ENCODE peak calls at places on chromosomes 16 and 17, in four cellular contexts. T is H1, B is trophoblast cell, M is mesenchymal stem cell. Y is an unnamed sample.

GRCh38 chr17:19248149-19248922 is 11.2 kb downstream of the EPN2 start:
- DNase-seq in B (peak; percentile 43), M (no peak), T (no peak), Y (no peak)

GRCh38 chr16:87587636-87588035 is 14.7 kb upstream of the JPH3 start:
- DNase-seq in T (no peak), B (no peak), M (no peak), Y (no peak)

GRCh38 chr17:40356906-40357861 is 7.4 kb downstream of the GJD3 start:
- DNase-seq in M (no peak), T (no peak), B (no peak), Y (no peak)

GRCh38 chr17:14304876-14305636 is 4.2 kb downstream of the HS3ST3B1 start:
- DNase-seq in M (peak; percentile 55), B (no peak), T (peak; percentile 49), Y (no peak)

GRCh38 chr17:80475949-80476876 is at the start of gene NPTX1:
- DNase-seq in M (no peak), B (peak; percentile 73), T (peak; percentile 64), Y (no peak)

GRCh38 chr17:39607851-39608130 is at the start of gene NEUROD2:
- DNase-seq in B (no peak), T (peak; percentile 55), M (no peak), Y (no peak)

GRCh38 chr17:82458130-82458884 is at the start of gene NARF:
- DNase-seq in T (peak; percentile 91), B (peak; percentile 99), M (peak; percentile 99), Y (peak; percentile 97)

GRCh38 chr17:74744714-74745547 is 3.5 kb upstream of the NHERF1 start:
- DNase-seq in B (peak; percentile 94), T (peak; percentile 100), M (peak; percentile 68), Y (peak; percentile 76)

GRCh38 chr17:393806-394717 is 41.5 kb upstream of the RPH3AL start:
- DNase-seq in B (no peak), T (no peak), M (no peak), Y (no peak)
- H3K4me3 ChIP-seq in B (no peak overlapping the region), T (no peak overlapping the region), M (no peak overlapping the region), Y (no peak overlapping the region)

GRCh38 chr17:28173801-28174200 is 131.3 kb downstream of the NLK start:
- DNase-seq in M (peak; percentile 72), B (no peak), T (no peak), Y (no peak)

GRCh38 chr17:28173071-28173561 is 130.6 kb downstream of the NLK start:
- DNase-seq in M (peak; percentile 17), T (no peak), B (no peak), Y (no peak)

GRCh38 chr17:28170771-28171170 is 128.3 kb downstream of the NLK start:
- DNase-seq in B (no peak), T (no peak), M (no peak), Y (no peak)

GRCh38 chr17:28177351-28177750 is 134.9 kb downstream of the NLK start:
- DNase-seq in T (no peak), M (no peak), B (peak; percentile 40), Y (no peak)

DNA sequence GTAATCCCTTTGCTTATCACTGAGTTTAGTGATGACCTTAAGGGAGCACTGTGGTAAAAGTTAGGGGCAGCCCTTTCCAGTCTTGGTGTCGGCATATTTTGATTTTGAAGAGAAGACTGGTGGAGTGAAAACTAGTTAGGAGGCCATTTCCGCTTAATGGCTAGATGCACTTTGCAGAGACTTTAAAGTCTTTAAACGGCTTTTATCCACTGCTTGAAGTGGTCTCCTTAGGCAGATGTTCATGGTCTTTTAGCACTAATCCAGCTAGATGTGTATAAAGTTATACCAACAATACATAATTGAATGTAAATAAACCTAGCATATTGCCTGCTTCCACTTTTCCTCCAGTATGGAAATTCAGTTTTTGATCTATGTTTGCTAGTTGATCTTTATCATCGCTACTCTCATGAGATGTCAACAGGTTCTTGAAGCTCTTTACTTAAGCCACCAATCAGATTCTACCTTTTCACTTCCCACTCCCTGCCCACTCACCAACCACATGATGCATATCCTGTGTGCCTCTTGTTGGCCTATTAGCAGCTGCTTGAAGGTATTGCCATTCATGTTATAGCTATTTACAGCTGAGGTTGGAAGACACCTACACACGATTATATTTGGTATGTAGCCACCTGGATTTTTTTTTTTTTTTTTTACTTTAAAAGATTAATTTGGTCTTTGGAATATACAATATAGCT is 132.0 kb downstream of the NLK start:
- DNase-seq in T (no peak), M (peak; percentile 32), B (no peak), Y (no peak)
- H2AK5ac ChIP-seq in T (no peak overlapping the region), M (peak overlapping the region; percentile 18), B (no peak overlapping the region), Y (no peak overlapping the region)

GRCh38 chr17:5111402-5112204 is at the start of gene ZNF232:
- DNase-seq in T (peak; percentile 96), M (peak; percentile 92), B (peak; percentile 99), Y (peak; percentile 91)
- H2BK12ac ChIP-seq in T (peak within 1 kb of the TSS; percentile 80), M (no peak within 1 kb of the TSS), B (peak within 1 kb of the TSS; percentile 23), Y (no peak within 1 kb of the TSS)

DNA sequence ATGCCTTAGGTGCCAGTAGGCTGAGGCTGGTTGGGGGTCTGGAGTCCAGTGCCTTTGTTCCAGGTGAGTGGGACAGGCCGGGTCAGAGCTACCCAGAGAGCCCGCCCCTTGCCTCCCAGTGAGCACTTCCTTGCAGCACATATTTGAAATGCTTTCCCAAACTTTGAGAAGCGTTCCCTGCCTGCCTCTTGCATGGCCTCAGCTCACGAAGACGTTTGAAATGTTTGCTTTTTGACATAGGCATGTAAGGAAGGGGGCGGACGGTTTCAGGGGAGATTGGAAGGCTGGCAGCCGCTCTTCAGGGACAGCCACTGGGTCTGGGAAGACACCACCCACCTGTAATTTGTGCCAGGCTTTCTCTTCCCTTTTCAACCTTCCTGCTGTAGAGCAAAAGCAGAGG is 5.1 kb upstream of the FOXL1 start:
- DNase-seq in T (peak; percentile 65), M (no peak), B (no peak), Y (no peak)
- H3K4me3 ChIP-seq in T (peak overlapping the region; percentile 3), M (no peak overlapping the region), B (no peak overlapping the region), Y (no peak overlapping the region)

GRCh38 chr16:57213462-57213861 is 27.3 kb downstream of the RSPRY1 start:
- DNase-seq in M (no peak), B (no peak), T (no peak), Y (no peak)

GRCh38 chr16:57208926-57209325 is 22.8 kb downstream of the RSPRY1 start:
- DNase-seq in B (no peak), M (no peak), T (no peak), Y (no peak)

GRCh38 chr16:57204675-57205074 is 18.5 kb downstream of the RSPRY1 start:
- DNase-seq in T (peak; percentile 48), M (no peak), B (no peak), Y (no peak)

DNA sequence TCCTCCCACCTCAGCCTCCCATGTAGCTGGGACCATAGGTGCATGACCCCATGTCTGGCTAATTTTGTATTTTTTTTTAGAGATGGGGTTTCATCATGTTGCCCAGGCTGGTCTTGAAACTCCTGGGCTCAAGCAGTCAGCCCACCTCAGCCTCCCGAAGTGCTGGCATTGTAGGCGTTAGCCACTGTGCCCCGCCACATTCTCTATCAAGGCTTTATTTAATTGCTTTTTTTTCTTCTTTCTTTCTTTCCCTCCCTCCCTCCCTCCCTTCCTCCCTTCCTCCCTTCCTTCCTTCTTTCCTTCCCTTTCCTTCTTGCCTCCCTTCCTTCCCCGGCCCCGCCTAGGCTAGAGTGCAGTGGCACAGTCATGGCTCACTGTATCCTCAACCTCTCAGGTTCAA is 23.7 kb downstream of the RSPRY1 start:
- DNase-seq in M (no peak), T (no peak), B (no peak), Y (no peak)
- H2AK5ac ChIP-seq in M (no peak overlapping the region), T (no peak overlapping the region), B (no peak overlapping the region), Y (no peak overlapping the region)

GRCh38 chr17:27889711-27890251 is 3.4 kb downstream of the LYRM9 start:
- DNase-seq in M (no peak), T (no peak), B (no peak), Y (no peak)
- H2BK12ac ChIP-seq in M (no peak overlapping the region), T (peak overlapping the region; percentile 29), B (peak overlapping the region; percentile 41), Y (no peak overlapping the region)

DNA sequence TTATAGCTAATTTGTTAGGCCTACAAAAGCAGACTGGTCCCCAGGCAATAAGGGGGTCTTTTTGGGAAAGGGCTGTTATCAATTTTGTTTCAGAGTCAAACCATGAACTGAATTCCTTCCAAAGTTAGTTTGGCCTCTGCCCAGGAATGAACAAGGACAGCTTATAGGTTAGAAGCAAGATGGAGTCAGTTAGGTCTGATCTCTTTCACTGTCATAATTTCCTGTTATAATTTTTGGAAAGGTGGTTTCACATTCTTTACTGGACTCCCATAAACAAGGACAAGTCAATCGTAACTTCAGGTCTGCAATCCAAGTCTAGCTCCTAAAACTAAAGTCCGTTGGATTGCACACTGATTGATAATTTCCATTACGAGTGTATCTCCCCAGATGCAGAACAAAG is 30.1 kb upstream of the SHCBP1 start:
- DNase-seq in M (no peak), T (no peak), B (no peak), Y (no peak)
- H3K4me3 ChIP-seq in M (no peak overlapping the region), T (no peak overlapping the region), B (no peak overlapping the region), Y (no peak overlapping the region)

Y was measured in neuronal stem cell.